ENCODE peak calls at places on chromosomes 1 and 21, in six cellular contexts. B is A673; C is CD4-positive, alpha-beta memory T cell; M is lower lobe of right lung; O is hepatocyte; L is fibroblast of lung. X is an unnamed sample.

GRCh38 chr1:100703716-100704115 is 15.8 kb upstream of the VCAM1 start:
- DNase-seq in M (no peak), B (no peak), L (no peak), C (no peak), O (no peak), X (no peak)

GRCh38 chr1:168288311-168289052 is 7.8 kb downstream of the TBX19 start:
- DNase-seq in B (no peak), M (no peak), L (peak; percentile 41), O (no peak), C (no peak), X (no peak)

GRCh38 chr1:202237052-202237451 is 43.5 kb downstream of the LGR6 start:
- DNase-seq in O (peak; percentile 58), L (peak; percentile 22), C (no peak), M (no peak), B (peak; percentile 46), X (no peak)

GRCh38 chr21:32335601-32336575 is 37.2 kb downstream of the MRAP start:
- DNase-seq in B (no peak), L (no peak), O (no peak), M (no peak), C (no peak), X (no peak)

GRCh38 chr1:113041569-113042335 is 31.2 kb upstream of the LRIG2 start:
- DNase-seq in O (no peak), C (no peak), L (no peak), M (no peak), B (no peak), X (no peak)

GRCh38 chr1:156815307-156815826 is 1.3 kb downstream of the SH2D2A start:
- DNase-seq in O (peak; percentile 43), B (no peak), M (no peak), C (no peak), L (peak; percentile 90), X (no peak)

GRCh38 chr1:21292991-21293536 is 2.8 kb upstream of the ECE1 start:
- DNase-seq in C (peak; percentile 62), L (no peak), O (no peak), M (no peak), B (no peak), X (no peak)

GRCh38 chr21:36704281-36704957 is 5.5 kb downstream of the SIM2 start:
- DNase-seq in L (no peak), C (no peak), M (no peak), B (no peak), O (no peak), X (no peak)

GRCh38 chr1:7676274-7676945 is 94.7 kb upstream of the VAMP3 start:
- DNase-seq in O (no peak), B (no peak), L (no peak), M (peak; percentile 32), C (no peak), X (no peak)

GRCh38 chr1:214427871-214428277 is 123.5 kb downstream of the PTPN14 start:
- DNase-seq in B (peak; percentile 81), M (no peak), L (peak; percentile 90), O (no peak), C (peak; percentile 74), X (peak; percentile 74)

DNA sequence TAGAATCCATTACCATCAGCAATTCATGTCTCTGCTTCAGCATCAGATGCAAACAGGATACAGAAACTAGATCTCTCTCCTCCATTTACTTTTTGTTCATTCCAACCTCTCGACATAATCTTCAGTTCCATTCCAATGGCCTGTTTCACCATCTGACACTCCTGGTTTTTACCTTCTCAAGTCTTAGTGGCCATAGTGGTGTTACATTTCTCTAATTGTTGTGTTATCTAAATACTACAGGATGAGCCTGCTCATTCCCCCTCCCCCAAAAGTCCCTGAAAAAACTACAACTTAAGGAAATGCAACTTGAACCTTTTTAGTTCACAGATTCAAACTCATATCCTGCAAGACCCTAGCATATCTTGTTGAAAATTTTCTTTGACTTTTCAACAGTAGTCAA is 4.0 kb downstream of the NRIP1 start:
- DNase-seq in L (no peak), M (no peak), O (no peak), C (no peak), B (no peak), X (no peak)
- H3K4me1 ChIP-seq in L (peaks cover 5% of the 10 kb centered on the region), M (peaks cover 66% of the 10 kb centered on the region), O (peaks cover 61% of the 10 kb centered on the region), C (peaks cover 54% of the 10 kb centered on the region), B (peaks cover 70% of the 10 kb centered on the region), X (peaks cover 52% of the 10 kb centered on the region)

GRCh38 chr1:152747831-152748230 is 10.0 kb upstream of the KPRP start:
- DNase-seq in C (no peak), O (no peak), L (peak; percentile 23), M (no peak), B (no peak), X (no peak)
- H3K9me3 ChIP-seq in C (no peaks in the 10 kb centered on the region), O (peaks cover 3% of the 10 kb centered on the region), L (no peaks in the 10 kb centered on the region), M (no peaks in the 10 kb centered on the region), B (no peaks in the 10 kb centered on the region), X (no peaks in the 10 kb centered on the region)

GRCh38 chr1:3883194-3883920 is 16.7 kb downstream of the C1orf174 start:
- DNase-seq in M (peak; percentile 16), C (peak; percentile 30), L (no peak), O (no peak), B (no peak), X (no peak)
- H3K4me1 ChIP-seq in M (no peaks in the 10 kb centered on the region), C (no peaks in the 10 kb centered on the region), L (no peaks in the 10 kb centered on the region), O (no peaks in the 10 kb centered on the region), B (no peaks in the 10 kb centered on the region), X (no peaks in the 10 kb centered on the region)

GRCh38 chr21:20591294-20591693 is 406.9 kb upstream of the NCAM2 start:
- DNase-seq in M (no peak), B (no peak), O (no peak), L (no peak), C (no peak), X (no peak)

DNA sequence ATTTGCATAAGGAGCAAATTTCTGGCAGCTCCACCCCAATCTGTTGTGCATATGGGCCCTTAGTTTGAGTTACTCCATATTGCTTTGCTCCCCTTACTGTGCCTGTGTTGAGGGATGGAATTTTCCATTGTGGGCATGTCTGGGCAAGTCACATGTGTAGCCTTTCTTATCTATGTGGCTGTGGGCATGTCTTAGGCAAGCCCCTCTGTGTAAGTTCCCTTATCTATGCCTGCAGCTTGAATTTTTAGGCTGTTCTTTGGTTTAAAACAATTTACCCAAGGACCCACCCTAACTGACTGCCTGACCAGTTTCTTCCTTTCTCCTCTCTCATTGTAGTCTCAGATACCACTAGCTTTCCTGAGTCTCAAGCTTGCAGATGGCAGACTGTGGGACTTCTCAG is 405.7 kb upstream of the NCAM2 start:
- DNase-seq in M (no peak), B (no peak), C (no peak), O (no peak), L (no peak), X (no peak)
- H3K9me3 ChIP-seq in M (no peaks in the 10 kb centered on the region), B (no peaks in the 10 kb centered on the region), C (no peaks in the 10 kb centered on the region), O (no peaks in the 10 kb centered on the region), L (no peaks in the 10 kb centered on the region), X (no peaks in the 10 kb centered on the region)

GRCh38 chr21:42191064-42191463 is 27.9 kb upstream of the ABCG1 start:
- DNase-seq in O (no peak), L (no peak), C (no peak), B (no peak), M (no peak), X (no peak)

GRCh38 chr21:42190492-42190875 is 28.5 kb upstream of the ABCG1 start:
- DNase-seq in C (no peak), B (no peak), M (no peak), L (no peak), O (no peak), X (no peak)

GRCh38 chr21:42193131-42193671 is 25.7 kb upstream of the ABCG1 start:
- DNase-seq in M (no peak), B (no peak), L (no peak), O (no peak), C (peak; percentile 45), X (no peak)

GRCh38 chr21:42193721-42194120 is 25.2 kb upstream of the ABCG1 start:
- DNase-seq in M (no peak), B (no peak), L (no peak), C (no peak), O (no peak), X (no peak)

GRCh38 chr21:42191978-42192595 is 26.9 kb upstream of the ABCG1 start:
- DNase-seq in M (no peak), B (no peak), O (no peak), C (no peak), L (no peak), X (no peak)
- H3K4me1 ChIP-seq in M (peaks cover 49% of the 10 kb centered on the region), B (no peaks in the 10 kb centered on the region), O (no peaks in the 10 kb centered on the region), C (peaks cover 65% of the 10 kb centered on the region), L (no peaks in the 10 kb centered on the region), X (peaks cover 17% of the 10 kb centered on the region)